ENCODE peak calls at places on chromosome 13, in five cellular contexts. W is breast epithelium, B is uterus, U is body of pancreas, H is HepG2. D is an unnamed sample.

GRCh38 chr13:32309312-32309711 is 5.9 kb downstream of the ZAR1L start:
- DNase-seq in W (no peak), B (no peak), U (no peak), H (no peak), D (no peak)

GRCh38 chr13:27171244-27171829 is at the start of gene USP12:
- DNase-seq in W (peak), B (peak), U (no peak), H (no peak), D (peak)

GRCh38 chr13:53405616-53406015 is 377.0 kb downstream of the OLFM4 start:
- DNase-seq in W (no peak), B (no peak), U (no peak), H (peak), D (peak)

GRCh38 chr13:96984061-96984508 is 10.2 kb downstream of the OXGR1 start:
- DNase-seq in W (peak), B (peak), U (peak), H (no peak), D (peak)

GRCh38 chr13:34588362-34588761 is 353.7 kb upstream of the NBEA start:
- DNase-seq in W (no peak), B (no peak), U (no peak), H (no peak), D (no peak)

GRCh38 chr13:19150712-19151228 is 30.9 kb downstream of the TUBA3C start:
- DNase-seq in W (no peak), B (peak), U (no peak), H (no peak), D (no peak)

GRCh38 chr13:98507060-98507797 is 69.7 kb downstream of the STK24 start:
- DNase-seq in W (peak), B (peak), U (peak), H (peak), D (peak)

GRCh38 chr13:32117696-32118095 is 86.1 kb downstream of the FRY start:
- DNase-seq in W (no peak), B (no peak), U (peak), H (no peak), D (no peak)

GRCh38 chr13:32503727-32504126 is 34.9 kb downstream of the N4BP2L2 start:
- DNase-seq in W (no peak), B (no peak), U (no peak), H (peak), D (no peak)

DNA sequence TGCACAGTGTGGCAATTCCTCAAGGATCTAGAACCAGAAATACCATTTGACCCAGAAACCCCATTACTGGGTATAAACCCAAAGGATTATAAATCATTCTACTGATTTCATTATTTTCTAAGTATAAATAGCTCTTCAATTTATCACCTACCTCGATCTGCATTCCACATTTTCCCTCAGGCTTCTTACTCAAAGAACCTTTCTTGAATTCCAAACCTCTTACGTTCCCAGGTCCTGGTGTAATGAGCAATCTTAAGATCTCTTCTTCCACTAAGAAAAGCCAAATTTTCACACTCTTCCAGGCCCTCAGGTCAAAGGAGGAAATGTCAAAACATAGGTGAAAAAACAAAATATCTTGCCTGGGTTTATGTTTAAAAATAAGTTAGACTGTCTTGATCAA is 237.3 kb upstream of the GPC6 start:
- DNase-seq in W (no peak), B (no peak), U (no peak), H (no peak), D (no peak)
- TF ChIP-seq CTCF in W (no peak), B (no peak), U (no peak), H (no peak), D (no peak)

DNA sequence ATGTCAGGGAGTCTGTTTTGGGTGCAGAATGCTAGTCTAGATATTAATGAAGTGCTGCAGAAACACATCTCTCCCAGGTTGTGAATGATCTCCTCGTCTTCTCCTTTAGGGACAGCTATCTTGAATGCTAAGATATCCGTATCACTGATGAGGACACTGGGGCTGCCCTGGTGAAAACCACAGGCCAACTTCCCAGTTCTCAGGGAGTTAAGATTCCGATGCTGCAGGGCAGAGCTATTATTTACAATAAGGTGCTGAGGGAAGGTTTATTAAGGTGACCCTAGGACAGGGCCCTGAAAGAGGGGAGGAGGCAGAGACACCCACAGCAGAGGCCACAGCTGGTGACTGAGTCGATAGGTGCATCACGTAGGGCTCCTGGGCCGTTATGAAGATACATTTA is 66.1 kb downstream of the TNFRSF19 start:
- DNase-seq in W (no peak), B (no peak), U (no peak), H (no peak), D (no peak)
- H3K4me3 ChIP-seq in W (no peak), B (no peak), U (no peak), H (no peak), D (no peak)

DNA sequence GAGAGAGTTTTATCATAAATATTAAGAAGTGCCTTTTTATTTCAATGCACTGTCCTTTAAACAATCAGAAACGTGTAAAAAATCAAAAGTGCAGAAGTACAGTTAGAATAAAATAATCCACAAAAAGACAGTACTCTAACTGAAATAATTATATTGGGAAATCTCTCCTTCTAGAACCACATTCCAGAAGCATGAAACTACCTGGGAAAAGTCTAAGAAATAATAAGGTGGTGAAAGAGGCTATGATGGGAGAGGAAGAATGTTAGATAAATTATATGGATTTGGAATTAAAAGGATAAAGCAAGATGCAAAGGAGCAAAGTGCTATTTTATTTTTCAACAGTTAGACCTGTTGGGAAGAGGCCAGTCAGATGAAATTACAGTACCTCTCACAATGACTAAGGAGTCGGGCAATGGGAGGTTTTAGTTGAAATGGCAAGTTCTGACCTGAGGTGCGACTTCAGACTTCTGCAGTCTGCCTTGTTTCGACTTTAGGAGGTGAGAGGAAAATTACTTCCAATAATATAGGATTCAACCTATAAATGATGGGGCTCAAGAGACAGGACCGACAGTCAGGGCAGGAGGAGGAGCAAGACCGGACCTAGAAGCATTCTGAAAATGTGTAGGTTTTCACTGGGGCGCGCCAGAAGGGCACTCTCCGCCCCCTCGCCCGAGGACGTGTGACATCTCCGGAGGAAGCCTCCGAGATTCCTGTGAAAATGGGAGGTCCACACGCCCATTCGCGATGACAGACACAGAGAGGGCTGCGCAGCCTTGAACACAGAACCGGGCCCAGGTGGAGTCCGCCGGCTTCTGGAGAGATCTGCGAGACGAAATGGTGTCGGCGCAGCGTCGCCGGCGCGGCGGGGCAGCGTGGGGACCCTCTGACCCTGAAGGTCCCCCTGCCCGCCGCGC is 712 bp downstream of the SPRYD7 start:
- DNase-seq in W (peak), B (no peak), U (no peak), H (peak), D (peak)
- H3K27ac ChIP-seq in W (peak), B (peak), U (peak), H (peak), D (no peak)

GRCh38 chr13:30889196-30889690 is 16.8 kb upstream of the MEDAG start:
- DNase-seq in W (no peak), B (no peak), U (no peak), H (no peak), D (no peak)

GRCh38 chr13:30898070-30898469 is 8.0 kb upstream of the MEDAG start:
- DNase-seq in W (no peak), B (no peak), U (no peak), H (no peak), D (no peak)

GRCh38 chr13:30895773-30896172 is 10.3 kb upstream of the MEDAG start:
- DNase-seq in W (no peak), B (peak), U (peak), H (no peak), D (no peak)

GRCh38 chr13:30898721-30899188 is 7.3 kb upstream of the MEDAG start:
- DNase-seq in W (no peak), B (peak), U (no peak), H (peak), D (no peak)

GRCh38 chr13:30892966-30893365 is 13.1 kb upstream of the MEDAG start:
- DNase-seq in W (no peak), B (peak), U (no peak), H (peak), D (peak)
- TF ChIP-seq CTCF in W (no peak), B (peak), U (no peak), H (peak), D (peak)

GRCh38 chr13:109779876-109780516 is 6.4 kb downstream of the IRS2 start:
- DNase-seq in W (no peak), B (no peak), U (no peak), H (no peak), D (no peak)

GRCh38 chr13:109780880-109781383 is 5.5 kb downstream of the IRS2 start:
- DNase-seq in W (no peak), B (no peak), U (no peak), H (no peak), D (no peak)

GRCh38 chr13:109779074-109779473 is 7.3 kb downstream of the IRS2 start:
- DNase-seq in W (no peak), B (no peak), U (no peak), H (no peak), D (no peak)

GRCh38 chr13:109776575-109776974 is 9.8 kb downstream of the IRS2 start:
- DNase-seq in W (no peak), B (no peak), U (no peak), H (no peak), D (no peak)

GRCh38 chr13:109778102-109778542 is 8.3 kb downstream of the IRS2 start:
- DNase-seq in W (no peak), B (no peak), U (no peak), H (no peak), D (no peak)
- H3K4me3 ChIP-seq in W (peak), B (peak), U (no peak), H (no peak), D (peak)

GRCh38 chr13:36882829-36883390 is 37.1 kb downstream of the SMAD9 start:
- DNase-seq in W (no peak), B (no peak), U (no peak), H (peak), D (no peak)
- H3K27ac ChIP-seq in W (no peak), B (no peak), U (no peak), H (peak), D (no peak)

GRCh38 chr13:105678072-105678471 is 857.4 kb downstream of the EFNB2 start:
- DNase-seq in W (no peak), B (no peak), U (no peak), H (no peak), D (no peak)

GRCh38 chr13:105679832-105680231 is 855.6 kb downstream of the EFNB2 start:
- DNase-seq in W (no peak), B (no peak), U (no peak), H (no peak), D (no peak)
- TF ChIP-seq CTCF in W (no peak), B (no peak), U (no peak), H (no peak), D (no peak)

GRCh38 chr13:80337706-80338105 is 3.2 kb downstream of the SPRY2 start:
- DNase-seq in W (no peak), B (no peak), U (no peak), H (no peak), D (no peak)
- H3K4me3 ChIP-seq in W (peak), B (peak), U (no peak), H (peak), D (peak)

GRCh38 chr13:67228031-67228430 is 2.1 kb downstream of the PCDH9 start:
- DNase-seq in W (no peak), B (no peak), U (no peak), H (no peak), D (no peak)
- H3K27ac ChIP-seq in W (no peak), B (no peak), U (no peak), H (no peak), D (no peak)